ENCODE peak calls at places on chromosome 6, in four cellular contexts. V is T-helper 17 cell, Z is upper lobe of right lung, N is esophagus mucosa. T is an unnamed sample.

GRCh38 chr6:7820288-7820835 is 90.2 kb downstream of the TXNDC5 start:
- ATAC-seq in V (no peak), Z (no peak), N (no peak), T (no peak)

GRCh38 chr6:2768125-2768524 is 2.9 kb downstream of the WRNIP1 start:
- ATAC-seq in V (no peak), Z (no peak), N (no peak), T (no peak)

GRCh38 chr6:91341473-91341872 is 754.6 kb upstream of the MAP3K7 start:
- ATAC-seq in V (no peak), Z (no peak), N (no peak), T (no peak)

GRCh38 chr6:109240370-109241084 is 141.7 kb downstream of the CD164 start:
- ATAC-seq in V (no peak), Z (no peak), N (no peak), T (no peak)

GRCh38 chr6:155854787-155855186 is 399.1 kb upstream of the NOX3 start:
- ATAC-seq in V (no peak), Z (no peak), N (no peak), T (no peak)

GRCh38 chr6:13139119-13139518 is 189.2 kb downstream of the TBC1D7 start:
- ATAC-seq in V (no peak), Z (no peak), N (no peak), T (no peak)

GRCh38 chr6:3075522-3076113 is 7.3 kb downstream of the RIPK1 start:
- ATAC-seq in V (peak), Z (no peak), N (no peak), T (no peak)

GRCh38 chr6:105317607-105318533 is 85.0 kb downstream of the PREP start:
- ATAC-seq in V (no peak), Z (peak), N (no peak), T (no peak)

GRCh38 chr6:117328500-117328899 is 63.1 kb downstream of the VGLL2 start:
- ATAC-seq in V (no peak), Z (no peak), N (no peak), T (no peak)

GRCh38 chr6:18586133-18586532 is 199.0 kb downstream of the RNF144B start:
- ATAC-seq in V (no peak), Z (no peak), N (no peak), T (no peak)

GRCh38 chr6:52736145-52736544 is 27.1 kb downstream of the GSTA2 start:
- ATAC-seq in V (no peak), Z (no peak), N (no peak), T (no peak)

GRCh38 chr6:52497652-52498408 is 77.7 kb downstream of the EFHC1 start:
- ATAC-seq in V (peak), Z (peak), N (peak), T (peak)

GRCh38 chr6:157860505-157860991 is 37.5 kb downstream of the SNX9 start:
- ATAC-seq in V (peak), Z (no peak), N (no peak), T (no peak)

GRCh38 chr6:118706702-118707101 is 55.3 kb upstream of the CEP85L start:
- ATAC-seq in V (no peak), Z (no peak), N (no peak), T (no peak)

GRCh38 chr6:17054647-17055046 is 47.2 kb upstream of the STMND1 start:
- ATAC-seq in V (no peak), Z (no peak), N (peak), T (no peak)

GRCh38 chr6:170088349-170088951 is 202.4 kb downstream of the DLL1 start:
- ATAC-seq in V (peak), Z (peak), N (peak), T (peak)

GRCh38 chr6:96809119-96809518 is 28.2 kb downstream of the GPR63 start:
- ATAC-seq in V (no peak), Z (no peak), N (no peak), T (no peak)

GRCh38 chr6:132687306-132687705 is 26.5 kb downstream of the VNN1 start:
- ATAC-seq in V (no peak), Z (peak), N (peak), T (no peak)

GRCh38 chr6:37242042-37242428 is 15.5 kb upstream of the TBC1D22B start:
- ATAC-seq in V (no peak), Z (no peak), N (no peak), T (no peak)

GRCh38 chr6:8131265-8131897 is 29.0 kb upstream of the EEF1E1 start:
- ATAC-seq in V (no peak), Z (peak), N (peak), T (no peak)

GRCh38 chr6:42618105-42618504 is 54.3 kb downstream of the UBR2 start:
- ATAC-seq in V (no peak), Z (no peak), N (no peak), T (no peak)

GRCh38 chr6:115643762-115644161 is 416.9 kb downstream of the FRK start:
- ATAC-seq in V (no peak), Z (no peak), N (no peak), T (no peak)

GRCh38 chr6:111699123-111699522 is 93.4 kb upstream of the TRAF3IP2 start:
- ATAC-seq in V (peak), Z (no peak), N (no peak), T (no peak)

GRCh38 chr6:162610351-162610750 is 117.2 kb downstream of the PRKN start:
- ATAC-seq in V (no peak), Z (no peak), N (no peak), T (no peak)

GRCh38 chr6:33181141-33181540 is 11.1 kb downstream of the COL11A2 start:
- ATAC-seq in V (no peak), Z (no peak), N (no peak), T (no peak)

GRCh38 chr6:48568856-48569255 is 457.9 kb upstream of the PTCHD4 start:
- ATAC-seq in V (no peak), Z (no peak), N (no peak), T (no peak)

GRCh38 chr6:92361990-92362770 is 1057.2 kb downstream of the EPHA7 start:
- ATAC-seq in V (no peak), Z (no peak), N (no peak), T (no peak)

GRCh38 chr6:21593927-21594421 is 423 bp downstream of the SOX4 start:
- ATAC-seq in V (peak), Z (peak), N (peak), T (peak)

GRCh38 chr6:15734118-15734897 is 71.5 kb upstream of the DTNBP1 start:
- ATAC-seq in V (no peak), Z (no peak), N (no peak), T (no peak)

GRCh38 chr6:39313526-39314272 is 520 bp downstream of the KCNK17 start:
- ATAC-seq in V (no peak), Z (peak), N (no peak), T (no peak)

GRCh38 chr6:159056941-159057340 is 12.2 kb upstream of the TAGAP start:
- ATAC-seq in V (no peak), Z (no peak), N (no peak), T (no peak)

GRCh38 chr6:147212618-147213017 is 8.4 kb downstream of the STXBP5 start:
- ATAC-seq in V (no peak), Z (no peak), N (no peak), T (no peak)

GRCh38 chr6:6003334-6004146 is 3.2 kb downstream of the NRN1 start:
- ATAC-seq in V (peak), Z (no peak), N (peak), T (no peak)